ENCODE peak calls at places on chromosomes 11 and 22, in six cellular contexts. J, P, W, G, H and O are unnamed samples.

GRCh38 chr11:109338131-109338530 is 83.9 kb upstream of the C11orf87 start:
- DNase-seq in W (no peak), J (no peak), H (no peak), P (no peak), G (no peak), O (no peak)

GRCh38 chr11:63558459-63559157 is 4.6 kb downstream of the PLAAT2 start:
- DNase-seq in G (no peak), W (no peak), H (no peak), J (no peak), P (no peak), O (no peak)

GRCh38 chr22:46830001-46830715 is 67.7 kb downstream of the TBC1D22A start:
- DNase-seq in G (no peak), W (peak; percentile 69), J (no peak), H (no peak), P (no peak), O (peak; percentile 52)

GRCh38 chr11:2942447-2942846 is 13.2 kb upstream of the PHLDA2 start:
- DNase-seq in W (no peak), P (no peak), J (no peak), G (no peak), H (no peak), O (no peak)

GRCh38 chr11:17611503-17612220 is 64.6 kb downstream of the OTOG start:
- DNase-seq in P (no peak), G (no peak), H (no peak), J (no peak), W (no peak), O (no peak)

GRCh38 chr22:19696504-19697276 is 17.6 kb upstream of the SEPTIN5 start:
- DNase-seq in W (no peak), H (no peak), G (no peak), P (no peak), J (no peak), O (no peak)

GRCh38 chr11:65487467-65488272 is 11.2 kb upstream of the MALAT1 start:
- DNase-seq in W (peak; percentile 100), J (peak; percentile 94), G (peak; percentile 72), H (peak; percentile 99), P (no peak), O (peak; percentile 100)

GRCh38 chr11:90818196-90818735 is 595.4 kb upstream of the CHORDC1 start:
- DNase-seq in P (no peak), W (no peak), H (no peak), J (no peak), G (no peak), O (no peak)

GRCh38 chr22:36352775-36353507 is 34.8 kb downstream of the MYH9 start:
- DNase-seq in J (no peak), H (peak; percentile 92), G (no peak), P (no peak), W (peak; percentile 78), O (peak; percentile 95)

GRCh38 chr11:26025680-26026079 is 306.2 kb upstream of the ANO3 start:
- DNase-seq in H (no peak), G (no peak), W (no peak), J (no peak), P (no peak), O (peak; percentile 3)

GRCh38 chr11:16312242-16312641 is 44.1 kb downstream of the SOX6 start:
- DNase-seq in W (no peak), G (no peak), P (no peak), H (no peak), J (no peak), O (no peak)

GRCh38 chr11:125114518-125114917 is 3.1 kb upstream of the TMEM218 start:
- DNase-seq in J (no peak), W (peak; percentile 35), G (no peak), H (peak; percentile 49), P (no peak), O (no peak)

GRCh38 chr22:41038732-41039131 is 53.7 kb upstream of the EP300 start:
- DNase-seq in W (no peak), J (no peak), G (no peak), H (no peak), P (no peak), O (no peak)

GRCh38 chr22:37740455-37741311 is 43.8 kb downstream of the TRIOBP start:
- DNase-seq in P (no peak), W (no peak), G (no peak), J (no peak), H (no peak), O (no peak)

GRCh38 chr11:762421-763072 is 14.7 kb downstream of the GATD1 start:
- DNase-seq in P (no peak), G (peak; percentile 34), W (peak; percentile 71), J (no peak), H (no peak), O (peak; percentile 74)

GRCh38 chr22:37498289-37498909 is 12.2 kb upstream of the MFNG start:
- DNase-seq in J (peak; percentile 86), W (peak; percentile 52), P (peak; percentile 15), H (peak; percentile 50), G (peak; percentile 80), O (no peak)

GRCh38 chr22:25406510-25407210 is 157.8 kb upstream of the GRK3 start:
- DNase-seq in P (no peak), H (peak; percentile 43), W (no peak), J (no peak), G (no peak), O (no peak)

GRCh38 chr11:121583825-121584224 is 131.1 kb upstream of the SORL1-AS1 start:
- DNase-seq in G (no peak), H (no peak), J (no peak), P (no peak), W (no peak), O (no peak)

DNA sequence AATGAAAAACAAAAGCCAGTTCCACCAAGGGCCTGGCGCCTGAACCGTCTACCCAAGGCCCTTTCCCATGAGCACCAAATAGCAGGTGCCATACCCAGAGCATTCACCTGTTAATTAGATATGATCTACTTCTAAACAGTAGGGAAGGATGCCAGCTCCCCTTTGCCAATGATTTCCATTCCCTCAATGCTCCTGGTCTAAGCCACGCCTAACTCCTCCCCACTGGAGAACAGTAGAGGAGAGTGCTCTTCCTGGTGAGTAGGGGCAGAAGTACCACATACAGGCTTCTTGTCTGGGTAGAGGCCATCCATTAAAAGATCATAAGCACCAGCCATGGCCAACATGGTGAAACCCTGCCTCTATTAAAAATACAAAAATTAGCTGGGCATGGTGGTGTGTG is 40.7 kb downstream of the PACSIN2 start:
- DNase-seq in W (no peak), P (no peak), G (no peak), J (no peak), H (no peak), O (no peak)
- TF ChIP-seq BHLHE40 in W (no peak), P (no peak), G (no peak), J (no peak), H (no peak), O (no peak)

GRCh38 chr11:20310137-20310536 is 53.4 kb upstream of the HTATIP2 start:
- DNase-seq in P (no peak), W (no peak), G (no peak), J (no peak), H (no peak), O (no peak)

GRCh38 chr11:20308601-20309000 is 54.9 kb upstream of the HTATIP2 start:
- DNase-seq in G (no peak), W (no peak), J (no peak), P (no peak), H (no peak), O (no peak)

GRCh38 chr11:20311444-20311843 is 52.1 kb upstream of the HTATIP2 start:
- DNase-seq in P (no peak), W (no peak), J (no peak), H (no peak), G (no peak), O (no peak)

GRCh38 chr11:20309626-20310025 is 53.9 kb upstream of the HTATIP2 start:
- DNase-seq in G (no peak), J (no peak), H (no peak), W (no peak), P (no peak), O (no peak)

GRCh38 chr11:20310596-20311394 is 52.7 kb upstream of the HTATIP2 start:
- DNase-seq in G (no peak), P (no peak), J (no peak), H (no peak), W (no peak), O (no peak)
- TF ChIP-seq BHLHE40 in G (no peak), P (no peak), J (no peak), H (no peak), W (no peak), O (no peak)

DNA sequence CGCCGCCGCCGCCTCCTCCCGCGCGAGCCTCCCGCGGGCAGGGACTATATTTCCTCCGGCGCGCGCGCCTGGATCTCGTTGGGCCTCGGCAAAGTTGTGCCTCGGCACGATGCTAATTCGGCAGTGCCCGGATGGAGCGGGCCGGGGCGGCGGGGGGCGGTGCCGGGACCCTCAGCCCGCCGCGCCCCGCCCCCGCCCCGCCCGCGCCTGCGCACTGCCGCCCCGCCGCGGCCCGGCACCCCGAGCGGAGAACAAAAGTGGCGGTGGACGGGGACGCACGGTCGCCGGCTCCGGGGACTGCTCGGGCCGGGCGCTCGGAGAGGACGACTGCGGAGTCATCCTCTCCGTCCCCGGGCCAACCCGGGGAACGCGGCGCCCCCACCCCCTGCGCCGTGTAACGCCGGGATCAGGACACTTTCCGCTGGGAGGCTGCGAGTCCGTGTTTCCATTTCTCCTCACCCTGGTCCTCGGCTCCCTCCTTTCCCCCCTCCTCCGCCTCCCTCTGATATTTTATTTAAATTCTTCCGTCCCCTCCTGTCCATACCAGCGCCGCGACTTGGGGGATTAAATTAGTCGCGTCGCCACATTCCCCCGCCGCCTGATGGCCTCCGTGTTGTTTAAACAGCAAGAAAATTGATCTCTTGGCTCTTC is at the start of gene PHF21B:
- DNase-seq in H (no peak), W (peak; percentile 71), J (peak; percentile 87), G (peak; percentile 75), P (no peak), O (peak; percentile 22)
- TF ChIP-seq BHLHE40 in H (no peak), W (no peak), J (no peak), G (no peak), P (no peak), O (no peak)

DNA sequence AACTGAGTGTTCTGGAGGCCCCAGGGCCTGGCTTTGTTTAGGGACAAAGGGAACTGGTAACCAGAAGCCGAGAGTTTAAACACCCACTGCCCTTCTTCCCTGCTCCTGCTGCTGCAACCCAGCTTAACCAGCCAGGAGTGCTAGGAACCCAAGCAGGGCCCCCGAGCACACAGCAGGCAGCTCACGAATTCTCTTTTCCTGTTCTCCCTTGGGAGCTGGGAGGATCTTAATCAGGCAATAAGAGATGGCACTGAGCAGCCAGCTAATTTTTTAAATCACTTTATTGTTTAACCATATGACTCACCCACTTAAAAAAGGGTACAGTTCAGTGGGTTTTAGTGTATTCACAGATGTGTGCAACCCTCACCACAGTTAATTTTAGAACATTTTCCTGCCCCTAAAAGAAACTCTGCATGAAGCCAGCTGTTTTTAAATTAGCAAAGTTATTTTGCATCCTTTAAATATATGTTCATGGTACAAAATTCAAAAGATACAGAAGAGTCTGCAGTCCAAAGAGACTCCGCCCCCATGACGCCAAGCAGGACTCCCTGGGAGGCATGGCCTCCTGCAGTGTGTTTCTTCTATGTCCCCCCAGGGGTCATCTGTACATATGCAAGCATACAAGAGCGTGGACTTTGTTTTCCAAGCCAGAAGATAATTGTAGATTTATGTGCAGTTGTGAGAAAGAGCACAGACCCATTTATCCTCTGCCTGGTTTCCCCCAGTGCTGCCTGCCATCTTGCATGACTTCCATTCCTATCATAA is 18.9 kb upstream of the PPP6R3 start:
- DNase-seq in H (no peak), W (no peak), G (no peak), P (no peak), J (no peak), O (peak; percentile 45)
- TF ChIP-seq BHLHE40 in H (no peak), W (no peak), G (no peak), P (no peak), J (no peak), O (no peak)

DNA sequence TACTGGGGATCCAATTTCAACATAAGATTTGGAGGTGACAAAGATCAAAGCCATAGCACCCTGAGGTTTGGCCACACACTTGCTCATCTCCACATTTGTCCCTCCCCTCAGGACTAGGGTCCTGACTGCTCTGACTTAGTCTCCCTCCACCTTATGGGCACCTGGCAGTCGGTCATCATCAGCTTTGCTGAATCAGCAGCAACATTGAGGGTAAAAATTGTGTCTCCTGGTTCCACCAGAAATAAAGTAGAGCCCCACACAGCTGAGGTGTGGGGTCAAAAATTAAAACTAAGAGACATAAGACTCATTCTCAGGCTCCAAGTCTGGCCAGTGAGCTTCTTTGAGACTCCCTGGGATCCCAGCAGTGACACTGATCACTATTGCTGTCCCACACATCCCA is 56.2 kb downstream of the GGTLC2 start:
- DNase-seq in W (no peak), J (no peak), H (no peak), P (no peak), G (no peak), O (no peak)
- TF ChIP-seq BHLHE40 in W (no peak), J (no peak), H (no peak), P (no peak), G (no peak), O (no peak)